ENCODE peak calls at places on chromosomes 12 and 14, in ten cellular contexts. O is BE2C, V is GM06990, Q is choroid plexus epithelial cell, Z is cardiac fibroblast, L is NB4, J is uterus, Y is IMR-90, E is brain microvascular endothelial cell, B is Peyer's patch. T is an unnamed sample.

GRCh38 chr14:96108911-96109310 is 69.7 kb downstream of the C14orf132 start:
- DNase-seq in L (no peak), V (no peak), Z (no peak), Q (no peak), O (no peak), Y (no peak), B (no peak), E (no peak), J (no peak), T (no peak)

GRCh38 chr14:105526781-105527380 is 498 bp downstream of the TMEM121 start:
- DNase-seq in B (no peak), O (no peak), V (no peak), Y (no peak), E (no peak), L (no peak), J (no peak), Q (no peak), Z (no peak), T (no peak)

GRCh38 chr12:11553871-11554533 is 95.5 kb upstream of the ETV6 start:
- DNase-seq in B (no peak), O (peak; percentile 64), V (peak; percentile 68), Y (peak; percentile 59), L (peak; percentile 81), J (peak; percentile 37), Z (peak; percentile 73), Q (peak; percentile 75), E (peak; percentile 58), T (peak; percentile 72)

GRCh38 chr14:36773136-36773540 is 111.5 kb downstream of the PAX9 start:
- DNase-seq in Z (no peak), B (no peak), Y (peak; percentile 15), Q (peak; percentile 57), J (no peak), E (peak; percentile 71), L (peak; percentile 26), V (no peak), O (no peak), T (peak; percentile 5)

GRCh38 chr14:70821916-70822705 is 12.8 kb upstream of the MAP3K9 start:
- DNase-seq in Y (peak; percentile 35), B (peak; percentile 75), E (peak; percentile 18), Q (peak; percentile 53), Z (peak; percentile 58), L (peak; percentile 79), O (peak; percentile 30), J (peak; percentile 24), V (peak; percentile 60), T (peak; percentile 47)

GRCh38 chr12:109795023-109795422 is 38.2 kb downstream of the TRPV4 start:
- DNase-seq in E (peak; percentile 65), V (no peak), B (no peak), Q (peak; percentile 34), J (no peak), Y (peak; percentile 66), O (no peak), L (peak; percentile 26), Z (peak; percentile 23), T (peak; percentile 45)

GRCh38 chr14:92690171-92691011 is 58.0 kb downstream of the LGMN start:
- DNase-seq in J (peak; percentile 40), E (peak; percentile 53), B (peak; percentile 63), Q (peak; percentile 83), Y (peak; percentile 59), L (peak; percentile 45), V (no peak), Z (peak; percentile 72), O (peak; percentile 60), T (peak; percentile 65)

GRCh38 chr12:27550653-27550975 is 26.6 kb downstream of the PPFIBP1 start:
- DNase-seq in O (no peak), B (no peak), Y (no peak), J (no peak), L (peak; percentile 40), E (no peak), V (no peak), Z (no peak), Q (peak; percentile 65), T (no peak)

GRCh38 chr14:104781271-104782077 is 14.1 kb downstream of the AKT1 start:
- DNase-seq in Y (no peak), V (no peak), Z (no peak), Q (no peak), J (no peak), L (no peak), E (no peak), B (no peak), O (no peak), T (no peak)

GRCh38 chr14:103711516-103712431 is 3.5 kb downstream of the XRCC3 start:
- DNase-seq in L (no peak), J (peak; percentile 58), O (peak; percentile 32), B (peak; percentile 80), Z (peak; percentile 29), Q (no peak), Y (no peak), V (no peak), E (no peak), T (no peak)

GRCh38 chr14:22559041-22559440 is 30.0 kb downstream of the DAD1 start:
- DNase-seq in E (no peak), Z (no peak), B (no peak), V (no peak), J (no peak), L (no peak), Q (no peak), O (no peak), Y (no peak), T (no peak)

GRCh38 chr14:63229330-63230059 is 25.3 kb downstream of the RHOJ start:
- DNase-seq in L (no peak), Q (no peak), B (no peak), E (no peak), Z (peak; percentile 26), J (no peak), O (no peak), Y (no peak), V (no peak), T (peak; percentile 24)

GRCh38 chr14:91870001-91870400 is 2.7 kb upstream of the TC2N start:
- DNase-seq in Z (no peak), E (no peak), O (no peak), Y (no peak), L (no peak), V (no peak), B (no peak), Q (no peak), J (no peak), T (no peak)

GRCh38 chr12:119803391-119803791 is 73.7 kb downstream of the CIT start:
- DNase-seq in O (peak; percentile 42), Z (peak; percentile 66), V (no peak), L (no peak), Q (peak; percentile 77), J (no peak), E (peak; percentile 47), B (no peak), Y (peak; percentile 42), T (peak; percentile 29)

GRCh38 chr12:13147688-13148531 is 44.4 kb upstream of the GSG1 start:
- DNase-seq in O (no peak), Q (no peak), B (no peak), Z (peak; percentile 57), L (no peak), J (no peak), Y (no peak), V (no peak), E (no peak), T (no peak)

DNA sequence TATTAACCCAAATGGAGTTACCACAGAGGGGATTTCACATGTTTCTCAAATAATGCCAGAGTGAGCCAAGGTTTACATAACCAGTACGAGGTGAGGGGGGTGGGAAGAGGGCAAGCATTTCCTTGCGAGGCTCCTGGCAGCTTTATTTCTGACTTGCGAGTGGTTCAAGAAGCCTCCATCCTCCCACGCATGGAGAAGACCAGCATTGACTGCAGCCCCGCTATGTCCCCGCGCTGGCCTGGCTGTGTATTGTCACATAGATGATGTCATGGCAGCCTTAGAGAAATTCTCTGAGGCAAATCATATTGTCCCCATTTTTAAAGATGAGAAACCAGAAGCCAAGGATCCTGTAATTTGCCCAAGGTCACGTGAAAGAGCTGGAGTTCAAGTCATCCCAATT is 188.2 kb downstream of the CACNA1C start:
- DNase-seq in E (no peak), Y (peak; percentile 36), O (no peak), V (no peak), B (no peak), Z (no peak), L (peak; percentile 17), J (no peak), Q (no peak), T (peak; percentile 5)
- TF ChIP-seq CTCF in E (no peak), Y (no peak), O (no peak), V (no peak), B (no peak), Z (no peak), L (no peak), J (no peak), Q (no peak), T (no peak)

GRCh38 chr14:76193696-76194095 is 42.0 kb downstream of the GPATCH2L start:
- DNase-seq in Q (no peak), Z (no peak), J (no peak), Y (peak; percentile 47), V (peak; percentile 31), B (no peak), O (no peak), L (no peak), E (no peak), T (no peak)
- H3K4me3 ChIP-seq in Q (no peak overlapping the region), Z (no peak overlapping the region), J (no peak overlapping the region), Y (no peak overlapping the region), V (no peak overlapping the region), B (no peak overlapping the region), O (no peak overlapping the region), L (no peak overlapping the region), E (no peak overlapping the region), T (no peak overlapping the region)

GRCh38 chr14:86683525-86683924 is 1153.6 kb downstream of the FLRT2 start:
- DNase-seq in O (no peak), J (no peak), Q (no peak), V (no peak), Y (no peak), E (no peak), L (no peak), Z (no peak), B (no peak), T (no peak)
- TF ChIP-seq CTCF in O (no peak), J (no peak), Q (no peak), V (no peak), Y (no peak), E (no peak), L (no peak), Z (no peak), B (no peak), T (no peak)

GRCh38 chr12:130835011-130835410 is 4.0 kb downstream of the STX2 start:
- DNase-seq in Q (peak; percentile 11), V (no peak), B (no peak), Z (no peak), Y (no peak), J (no peak), E (no peak), L (peak; percentile 85), O (no peak), T (no peak)

GRCh38 chr12:130838284-130838950 is 633 bp downstream of the STX2 start:
- DNase-seq in O (peak; percentile 49), Z (peak; percentile 26), V (peak; percentile 53), E (peak; percentile 13), L (peak; percentile 44), B (peak; percentile 58), Y (no peak), J (peak; percentile 23), Q (peak; percentile 21), T (peak; percentile 18)

GRCh38 chr12:130835436-130835835 is 3.6 kb downstream of the STX2 start:
- DNase-seq in J (no peak), Z (no peak), L (no peak), E (no peak), O (no peak), B (no peak), Q (no peak), Y (no peak), V (no peak), T (no peak)

GRCh38 chr12:130838951-130839769 is at the start of gene STX2:
- DNase-seq in L (peak; percentile 88), O (peak; percentile 93), V (peak; percentile 87), B (peak; percentile 92), Q (peak; percentile 84), Y (peak; percentile 74), J (peak; percentile 84), Z (peak; percentile 84), E (peak; percentile 70), T (peak; percentile 81)

GRCh38 chr12:130839770-130840355 is 813 bp upstream of the STX2 start:
- DNase-seq in L (no peak), Z (no peak), Q (no peak), Y (no peak), E (no peak), J (no peak), V (no peak), O (no peak), B (no peak), T (no peak)
- H3K4me3 ChIP-seq in L (peak overlapping the region; percentile 65), Z (no peak overlapping the region), Q (peak overlapping the region; percentile 53), Y (peak overlapping the region; percentile 53), E (peak overlapping the region; percentile 54), J (peak overlapping the region; percentile 39), V (peak overlapping the region; percentile 53), O (peak overlapping the region; percentile 50), B (peak overlapping the region; percentile 80), T (peak overlapping the region; percentile 57)

T was measured in fibroblast of pulmonary artery.